ENCODE peak calls at places on chromosome 11, in four cellular contexts. G is IMR-90, D is K562, W is endothelial cell of umbilical vein. C is an unnamed sample. For H3K9me1, the result is how much of the 10 kb centered on the place peaks cover.

GRCh38 chr11:72306186-72306585 is 62.2 kb upstream of the PHOX2A start:
- DNase-seq in G (peak), D (no peak), W (no peak), C (no peak)

GRCh38 chr11:75271730-75272129 is 31.2 kb downstream of the TPBGL start:
- DNase-seq in G (no peak), D (no peak), W (no peak), C (no peak)

GRCh38 chr11:128336203-128336602 is 251.2 kb downstream of the ETS1 start:
- DNase-seq in G (peak), D (no peak), W (peak), C (no peak)

GRCh38 chr11:46673713-46674462 is 26.5 kb downstream of the ARHGAP1 start:
- DNase-seq in G (no peak), D (no peak), W (no peak), C (no peak)

GRCh38 chr11:70080763-70081162 is 2.6 kb downstream of the ANO1 start:
- DNase-seq in G (no peak), D (peak), W (no peak), C (peak)

GRCh38 chr11:46026616-46027293 is 94.5 kb downstream of the PHF21A start:
- DNase-seq in G (peak), D (no peak), W (no peak), C (no peak)

GRCh38 chr11:116960916-116961315 is 123.5 kb upstream of the APOA1 start:
- DNase-seq in G (peak), D (no peak), W (peak), C (peak)

GRCh38 chr11:9203715-9204311 is 61.3 kb downstream of the DENND5A start:
- DNase-seq in G (no peak), D (no peak), W (peak), C (no peak)

GRCh38 chr11:72732329-72732728 is 19.9 kb downstream of the ARAP1 start:
- DNase-seq in G (no peak), D (no peak), W (no peak), C (no peak)

GRCh38 chr11:9025101-9025850 is 21.5 kb upstream of the NRIP3 start:
- DNase-seq in G (no peak), D (no peak), W (no peak), C (no peak)

GRCh38 chr11:61545341-61545740 is 35.5 kb downstream of the SYT7 start:
- DNase-seq in G (no peak), D (peak), W (no peak), C (no peak)

GRCh38 chr11:2464451-2465165 is 19.8 kb downstream of the KCNQ1 start:
- DNase-seq in G (no peak), D (no peak), W (no peak), C (no peak)

GRCh38 chr11:8286886-8287285 is 23.2 kb upstream of the LMO1 start:
- DNase-seq in G (no peak), D (no peak), W (no peak), C (no peak)

GRCh38 chr11:119701591-119702260 is 27.3 kb downstream of the NECTIN1 start:
- DNase-seq in G (no peak), D (no peak), W (no peak), C (no peak)

GRCh38 chr11:64130618-64131017 is 35.3 kb downstream of the MACROD1 start:
- DNase-seq in G (no peak), D (no peak), W (no peak), C (no peak)

GRCh38 chr11:129973068-129973467 is 29.6 kb downstream of the PRDM10 start:
- DNase-seq in G (no peak), D (no peak), W (no peak), C (no peak)

GRCh38 chr11:2269601-2270321 is 627 bp downstream of the ASCL2 start:
- DNase-seq in G (peak), D (peak), W (peak), C (no peak)

GRCh38 chr11:28981331-28981865 is 873.2 kb downstream of the METTL15 start:
- DNase-seq in G (peak), D (no peak), W (peak), C (no peak)

GRCh38 chr11:63610604-63611394 is 3.4 kb downstream of the PLAAT3 start:
- DNase-seq in G (no peak), D (no peak), W (no peak), C (no peak)

GRCh38 chr11:31640611-31641010 is 131.0 kb downstream of the ELP4 start:
- DNase-seq in G (no peak), D (no peak), W (no peak), C (no peak)

GRCh38 chr11:88597387-88597786 is 259.9 kb upstream of the CTSC start:
- DNase-seq in G (no peak), D (no peak), W (no peak), C (no peak)

GRCh38 chr11:61062181-61062955 is 39.9 kb upstream of the CD5 start:
- DNase-seq in G (no peak), D (no peak), W (no peak), C (no peak)

GRCh38 chr11:29321293-29322132 is 695.3 kb downstream of the KCNA4 start:
- DNase-seq in G (peak), D (no peak), W (no peak), C (no peak)

GRCh38 chr11:10307022-10307410 is 2.1 kb downstream of the ADM start:
- DNase-seq in G (no peak), D (no peak), W (no peak), C (no peak)

GRCh38 chr11:18865951-18866350 is 73.3 kb downstream of the MRGPRX1 start:
- DNase-seq in G (no peak), D (no peak), W (no peak), C (no peak)

GRCh38 chr11:12692238-12693074 is 18.2 kb downstream of the TEAD1 start:
- DNase-seq in G (peak), D (peak), W (peak), C (no peak)

GRCh38 chr11:48012051-48012391 is 31.7 kb downstream of the PTPRJ start:
- DNase-seq in G (no peak), D (no peak), W (no peak), C (no peak)

GRCh38 chr11:123197711-123198110 is 2.7 kb upstream of the CLMP start:
- DNase-seq in G (peak), D (no peak), W (no peak), C (peak)

GRCh38 chr11:64203421-64204079 is 3.0 kb upstream of the FERMT3 start:
- DNase-seq in G (no peak), D (no peak), W (no peak), C (no peak)

GRCh38 chr11:57223601-57224000 is 13.4 kb downstream of the APLNR start:
- DNase-seq in G (peak), D (no peak), W (no peak), C (no peak)

GRCh38 chr11:61467609-61468401 is 37.9 kb downstream of the SDHAF2 start:
- DNase-seq in G (no peak), D (no peak), W (no peak), C (no peak)

GRCh38 chr11:127308291-127308690 is 307.7 kb upstream of the KIRREL3 start:
- DNase-seq in G (no peak), D (no peak), W (no peak), C (no peak)
- H3K9me1 ChIP-seq in G (under half), D (under half), W (under half), C (under half)

DNA sequence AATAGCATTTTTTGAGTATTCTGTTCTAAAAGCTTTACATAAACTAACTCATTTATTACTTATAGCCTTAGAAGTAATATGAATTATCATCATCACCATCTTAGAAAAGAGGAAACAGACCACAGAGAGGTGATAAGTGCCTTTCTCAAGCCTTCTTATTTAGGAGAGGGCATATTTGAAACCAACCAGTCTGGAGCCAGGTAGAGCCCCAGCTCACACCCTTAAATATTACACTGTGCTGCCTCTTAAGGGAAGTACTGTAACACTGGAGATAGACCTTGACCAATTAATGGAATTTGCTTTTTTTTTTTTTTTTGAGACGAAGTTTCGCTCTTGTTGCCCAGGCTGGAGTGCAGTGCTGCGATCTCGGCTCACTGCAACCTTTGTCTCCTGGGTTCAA is 2.3 kb downstream of the BCO2 start:
- DNase-seq in G (no peak), D (no peak), W (no peak), C (no peak)
- H3K4me3 ChIP-seq in G (no peak), D (no peak), W (no peak), C (no peak)

DNA sequence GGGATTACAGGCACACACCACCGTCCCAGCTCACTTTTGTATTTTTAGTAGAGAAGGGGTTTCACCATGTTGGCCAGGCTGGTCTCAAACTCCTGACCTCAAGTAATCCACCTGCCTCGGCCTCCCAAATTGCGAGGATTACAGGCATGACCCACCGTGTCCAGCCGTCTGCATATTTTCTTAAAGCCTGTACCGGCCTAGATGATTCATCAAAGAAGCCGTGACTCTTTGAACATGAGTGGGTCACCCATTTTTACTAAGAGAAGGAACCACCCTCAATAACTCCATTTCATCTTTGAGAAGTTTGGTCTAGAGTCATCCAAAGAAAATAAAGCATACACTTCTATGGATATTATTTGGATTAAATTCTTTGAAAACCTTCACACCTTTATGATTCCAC is 388.3 kb downstream of the NTM start:
- DNase-seq in G (no peak), D (no peak), W (no peak), C (no peak)
- H3K27ac ChIP-seq in G (no peak), D (no peak), W (no peak), C (no peak)

GRCh38 chr11:122189259-122189658 is 73.2 kb upstream of the BLID start:
- DNase-seq in G (peak), D (no peak), W (peak), C (peak)

GRCh38 chr11:122187373-122188165 is 71.6 kb upstream of the BLID start:
- DNase-seq in G (no peak), D (no peak), W (no peak), C (no peak)

GRCh38 chr11:122183933-122184332 is 67.9 kb upstream of the BLID start:
- DNase-seq in G (no peak), D (no peak), W (no peak), C (no peak)

GRCh38 chr11:122181893-122182292 is 65.9 kb upstream of the BLID start:
- DNase-seq in G (no peak), D (no peak), W (peak), C (no peak)

GRCh38 chr11:122186439-122187080 is 70.5 kb upstream of the BLID start:
- DNase-seq in G (peak), D (no peak), W (peak), C (no peak)
- H3K9me1 ChIP-seq in G (under half), D (under half), W (under half), C (under half)

GRCh38 chr11:20367313-20367948 is 3.9 kb downstream of the HTATIP2 start:
- DNase-seq in G (peak), D (peak), W (peak), C (peak)
- H3K4me3 ChIP-seq in G (peak), D (no peak), W (no peak), C (no peak)

DNA sequence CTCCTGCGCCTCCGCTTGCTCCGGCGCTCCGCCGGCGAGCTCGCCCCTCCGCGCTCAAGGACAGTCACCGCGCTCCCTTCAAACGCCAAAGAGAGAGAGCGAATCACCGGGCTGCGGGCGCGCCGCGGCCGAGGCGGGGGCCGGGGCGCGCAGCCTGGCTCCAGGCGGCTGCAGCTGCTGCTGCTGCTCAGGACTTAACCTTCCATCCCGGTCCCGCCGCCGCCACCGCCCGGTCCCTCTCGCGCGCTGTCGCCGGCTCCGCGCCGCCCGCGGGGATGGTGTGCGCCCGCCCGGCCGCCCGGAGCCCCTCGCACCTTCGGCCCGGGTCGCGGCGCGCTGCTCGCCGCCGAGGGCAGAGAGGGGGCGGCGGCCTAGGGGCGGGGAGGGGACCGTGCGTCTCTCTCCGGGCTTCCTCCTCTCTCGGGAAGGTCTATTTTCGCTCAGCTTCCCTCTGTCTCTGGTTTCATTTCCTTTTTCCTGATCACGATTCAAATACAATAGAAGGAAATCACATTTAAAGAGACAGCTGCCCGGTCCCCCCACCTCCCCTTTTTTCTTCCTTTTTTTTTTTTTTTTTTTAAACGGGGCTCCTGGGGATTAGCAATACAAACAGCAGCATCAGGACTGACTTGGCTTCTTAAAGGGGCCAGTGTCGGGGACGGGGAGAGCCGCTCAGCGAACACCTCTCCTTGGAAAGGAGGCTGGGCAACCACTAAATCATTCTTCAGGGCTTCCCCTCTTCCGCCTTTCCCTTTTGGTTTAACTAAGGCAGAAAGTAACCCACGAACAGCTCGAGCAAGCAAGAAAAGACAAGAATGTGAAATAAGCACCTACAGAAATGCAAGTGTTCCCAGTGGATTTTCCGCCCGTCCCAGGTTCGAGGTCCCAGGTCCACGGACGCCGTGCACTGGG is 22.1 kb downstream of the LMO2 start:
- DNase-seq in G (peak), D (peak), W (peak), C (no peak)
- H3K27ac ChIP-seq in G (no peak), D (peak), W (peak), C (no peak)

GRCh38 chr11:1158681-1159525 is 1.1 kb downstream of the MUC5AC start:
- DNase-seq in G (no peak), D (no peak), W (no peak), C (no peak)
- H3K9me1 ChIP-seq in G (under half), D (under half), W (under half), C (under half)

DNA sequence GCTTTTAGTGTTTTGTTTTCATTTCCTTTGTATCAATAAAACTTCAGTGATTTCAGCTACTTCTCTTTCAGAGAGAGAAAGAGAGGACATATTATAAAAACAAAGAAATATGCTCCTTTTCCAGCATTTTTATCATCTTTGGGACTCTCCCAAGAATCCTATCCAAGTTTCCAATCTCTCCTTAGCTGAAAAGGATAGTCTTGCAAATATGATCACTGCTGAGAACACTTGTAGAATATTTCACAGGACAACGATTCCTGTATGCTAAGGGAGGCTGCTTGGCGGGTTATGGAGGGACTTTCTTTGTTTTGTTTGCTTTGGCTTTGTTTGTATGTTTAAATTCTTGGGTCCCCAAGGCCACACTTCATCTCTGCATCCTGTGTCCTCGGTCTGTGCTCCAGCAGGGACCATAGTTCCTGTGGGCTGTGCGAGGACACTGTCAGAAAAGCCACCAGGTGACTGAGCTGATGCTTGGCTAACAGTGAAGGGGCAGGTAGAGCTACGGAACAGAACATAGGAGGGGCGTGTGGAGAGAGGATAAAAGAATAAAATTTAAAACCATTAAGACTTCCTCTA is 408 bp upstream of the IZUMO1R start:
- DNase-seq in G (no peak), D (no peak), W (peak), C (no peak)
- H3K4me3 ChIP-seq in G (no peak), D (no peak), W (no peak), C (no peak)

C was measured in keratinocyte.